ENCODE peak calls at places on chromosomes 3 and 15, in seven cellular contexts. H is epithelial cell of esophagus, Q is GM12865, U is ovary, B is coronary artery, D is natural killer cell, A is GM13976. G is an unnamed sample.
A peak's percentile ranks its signal among the peaks of the same experiment; 100 is the strongest.

GRCh38 chr15:99248000-99248727 is 1.2 kb downstream of the TTC23 start:
- DNase-seq in D (no peak), Q (no peak), B (no peak), H (no peak), U (no peak), A (no peak), G (no peak)

GRCh38 chr3:132659370-132660055 is at the start of gene ACAD11:
- DNase-seq in U (peak; percentile 76), H (peak; percentile 77), A (peak; percentile 71), D (peak; percentile 33), B (peak; percentile 89), Q (peak; percentile 65), G (peak; percentile 88)

GRCh38 chr3:27900316-27900715 is 178.2 kb upstream of the EOMES start:
- DNase-seq in D (peak; percentile 32), Q (no peak), B (no peak), U (no peak), A (no peak), H (no peak), G (no peak)

GRCh38 chr15:43280996-43281395 is 14.3 kb upstream of the TGM5 start:
- DNase-seq in U (no peak), H (no peak), A (no peak), B (no peak), Q (no peak), D (no peak), G (no peak)

GRCh38 chr15:94858011-94858410 is 626.6 kb downstream of the MCTP2 start:
- DNase-seq in B (no peak), Q (no peak), A (no peak), H (no peak), D (no peak), U (no peak), G (no peak)

GRCh38 chr3:174859756-174860155 is 622 bp downstream of the NAALADL2 start:
- DNase-seq in A (no peak), D (no peak), H (peak; percentile 40), B (no peak), Q (no peak), U (no peak), G (no peak)

GRCh38 chr15:38564557-38565286 is at the start of gene RASGRP1:
- DNase-seq in U (no peak), B (no peak), D (peak; percentile 84), Q (peak; percentile 92), H (peak; percentile 65), A (peak; percentile 87), G (peak; percentile 87)

GRCh38 chr3:111911446-111911845 is 52.4 kb downstream of the PHLDB2 start:
- DNase-seq in H (no peak), B (no peak), D (no peak), Q (no peak), U (no peak), A (no peak), G (no peak)

GRCh38 chr3:150469031-150469930 is 61.2 kb downstream of the TSC22D2 start:
- DNase-seq in U (peak; percentile 54), Q (no peak), B (no peak), A (no peak), D (no peak), H (peak; percentile 99), G (no peak)

GRCh38 chr15:51077565-51078153 is 17.0 kb downstream of the TNFAIP8L3 start:
- DNase-seq in H (no peak), B (no peak), A (peak; percentile 84), U (peak; percentile 92), Q (peak; percentile 80), D (peak; percentile 50), G (no peak)

GRCh38 chr3:192188218-192188835 is 539.0 kb downstream of the FGF12 start:
- DNase-seq in D (no peak), U (no peak), A (peak; percentile 62), B (no peak), H (peak; percentile 65), Q (peak; percentile 72), G (no peak)

GRCh38 chr3:29759443-29760033 is 478.7 kb downstream of the RBMS3 start:
- DNase-seq in A (no peak), Q (no peak), H (peak; percentile 76), D (no peak), B (no peak), U (no peak), G (no peak)

GRCh38 chr15:77840962-77841361 is 208.2 kb upstream of the LINGO1 start:
- DNase-seq in Q (no peak), D (no peak), H (peak; percentile 94), A (no peak), B (no peak), U (no peak), G (no peak)

GRCh38 chr3:190387578-190388213 is at the start of gene CLDN16:
- DNase-seq in U (no peak), B (no peak), Q (no peak), H (no peak), A (no peak), D (no peak), G (no peak)

GRCh38 chr15:73530649-73531048 is 87.7 kb downstream of the REC114 start:
- DNase-seq in U (no peak), A (no peak), B (no peak), D (no peak), Q (no peak), H (no peak), G (no peak)

GRCh38 chr15:77557178-77557960 is 75.3 kb downstream of the LINGO1 start:
- DNase-seq in B (no peak), U (no peak), Q (no peak), D (no peak), H (no peak), A (no peak), G (no peak)

GRCh38 chr3:100257601-100258000 is 3.2 kb upstream of the TBC1D23 start:
- DNase-seq in U (no peak), D (no peak), Q (no peak), H (peak; percentile 25), A (no peak), B (no peak), G (no peak)

GRCh38 chr15:29090617-29091466 is 178.8 kb downstream of the NSMCE3 start:
- DNase-seq in D (peak; percentile 55), U (no peak), Q (peak; percentile 46), A (peak; percentile 70), H (peak; percentile 17), B (no peak), G (no peak)

GRCh38 chr3:144142151-144142855 is 170.7 kb downstream of the DIPK2A start:
- DNase-seq in Q (peak; percentile 18), B (no peak), H (peak; percentile 84), D (no peak), U (peak; percentile 16), A (no peak), G (no peak)

GRCh38 chr15:43361313-43361903 is 9.4 kb downstream of the ZSCAN29 start:
- DNase-seq in H (no peak), D (no peak), U (no peak), Q (no peak), A (no peak), B (no peak), G (no peak)

GRCh38 chr3:146134348-146135117 is 26.5 kb downstream of the PLOD2 start:
- DNase-seq in B (no peak), H (peak; percentile 65), Q (no peak), U (no peak), D (no peak), A (no peak), G (no peak)

GRCh38 chr15:56733131-56734012 is at the start of gene ZNF280D:
- DNase-seq in Q (peak; percentile 96), H (peak; percentile 88), U (peak; percentile 90), D (peak; percentile 67), A (peak; percentile 88), B (peak; percentile 92), G (peak; percentile 90)

GRCh38 chr3:99114565-99115291 is 213.2 kb upstream of the DCBLD2 start:
- DNase-seq in Q (peak; percentile 54), U (no peak), H (peak; percentile 61), B (no peak), A (no peak), D (no peak), G (peak; percentile 84)

GRCh38 chr15:38062679-38063078 is 128.2 kb downstream of the TMCO5A start:
- DNase-seq in U (no peak), Q (no peak), D (no peak), A (no peak), B (no peak), H (no peak), G (no peak)

GRCh38 chr3:177744873-177745646 is 547.8 kb upstream of the TBL1XR1 start:
- DNase-seq in B (no peak), D (no peak), A (no peak), H (peak; percentile 16), Q (no peak), U (no peak), G (no peak)

DNA sequence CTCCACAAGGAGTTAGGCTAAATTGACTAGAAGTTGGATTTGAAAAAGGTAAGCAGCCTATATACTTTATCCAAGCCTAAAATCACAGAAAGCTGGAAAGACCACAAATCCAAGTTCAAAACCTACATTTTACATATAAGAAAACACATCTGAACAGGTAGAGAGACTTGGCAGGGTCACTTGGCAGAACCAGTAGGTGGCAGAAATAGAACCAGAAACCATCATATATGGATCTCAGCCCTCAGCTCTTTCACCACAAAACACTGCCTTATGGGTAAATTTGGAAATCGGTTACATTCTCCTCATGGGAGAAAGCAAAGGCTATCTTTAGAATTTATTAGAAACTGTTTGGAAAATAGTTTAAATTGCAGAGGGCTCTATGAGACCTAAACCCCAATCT is 44.2 kb downstream of the MKRN2 start:
- DNase-seq in H (no peak), A (no peak), B (no peak), Q (no peak), U (no peak), D (no peak), G (no peak)
- TF ChIP-seq CTCF in H (peak; percentile 23), A (peak; percentile 6), B (no peak), Q (peak; percentile 7), U (no peak), D (no peak), G (peak; percentile 30)

DNA sequence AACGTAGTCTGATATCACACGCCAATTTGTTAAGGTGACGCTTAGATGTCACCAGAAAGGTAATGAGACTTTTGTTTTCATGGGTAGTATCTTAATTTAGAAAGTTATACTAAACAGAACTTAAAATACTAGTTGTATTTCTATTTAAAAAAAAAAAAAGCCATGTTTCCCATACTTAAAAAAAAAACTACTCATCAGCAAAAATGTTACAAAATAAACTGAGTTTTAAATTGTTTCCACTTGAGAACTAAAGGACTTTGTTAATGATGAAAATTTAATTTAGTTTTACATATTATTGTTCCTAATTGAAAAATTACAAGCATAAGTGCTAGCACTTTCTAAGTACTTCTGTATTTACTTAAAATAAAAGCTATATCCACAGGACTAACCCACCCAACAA is 300.8 kb upstream of the ATP11B start:
- DNase-seq in D (no peak), Q (no peak), U (no peak), H (no peak), B (no peak), A (no peak), G (no peak)
- TF ChIP-seq CTCF in D (no peak), Q (no peak), U (no peak), H (no peak), B (no peak), A (no peak), G (no peak)

GRCh38 chr3:56908004-56908403 is 106.3 kb upstream of the ARHGEF3 start:
- DNase-seq in D (no peak), A (no peak), H (no peak), B (no peak), U (no peak), Q (no peak), G (no peak)
- TF ChIP-seq CTCF in D (no peak), A (no peak), H (no peak), B (no peak), U (no peak), Q (no peak), G (no peak)

DNA sequence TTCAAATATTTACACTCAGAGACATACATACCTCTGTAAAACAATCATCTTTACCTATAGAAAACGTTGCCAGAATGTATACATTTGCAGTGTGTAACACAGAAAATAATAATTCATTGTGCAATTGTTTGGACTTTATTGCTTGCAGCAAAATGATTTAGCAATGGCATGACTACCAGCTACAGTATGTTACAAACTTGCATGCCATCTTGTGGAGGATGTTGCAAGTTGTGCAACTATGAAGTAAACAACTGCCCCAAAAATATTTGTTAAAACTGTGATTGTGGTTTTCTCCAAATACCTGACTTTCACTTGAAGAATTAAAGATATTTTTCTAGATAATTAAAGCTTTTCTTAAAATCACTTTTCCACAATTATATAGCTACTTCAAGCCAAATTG is 27.1 kb upstream of the C3orf49 start:
- DNase-seq in B (no peak), D (no peak), H (peak; percentile 84), Q (peak; percentile 7), A (no peak), U (no peak), G (no peak)
- TF ChIP-seq CTCF in B (no peak), D (no peak), H (peak; percentile 67), Q (peak; percentile 12), A (no peak), U (no peak), G (peak; percentile 37)